ENCODE peak calls at places on chromosome 2, in six cellular contexts. E is WERI-Rb-1, D is pancreas, Z is AG04449, U is GM20000, H is GM12864. B is an unnamed sample.
A peak's percentile ranks its signal among the peaks of the same experiment; 100 is the strongest.

GRCh38 chr2:236117861-236118269 is 50.3 kb downstream of the GBX2 start:
- DNase-seq in H (no peak), E (peak; percentile 32), U (no peak), D (no peak), Z (no peak), B (no peak)

GRCh38 chr2:16194096-16194390 is 253.7 kb downstream of the MYCN start:
- DNase-seq in U (no peak), H (no peak), Z (no peak), E (no peak), D (no peak), B (no peak)

GRCh38 chr2:98729652-98730051 is 1.3 kb downstream of the MGAT4A start:
- DNase-seq in U (no peak), D (no peak), Z (no peak), E (no peak), H (no peak), B (no peak)

GRCh38 chr2:32810909-32811495 is 135.8 kb upstream of the LTBP1 start:
- DNase-seq in H (no peak), D (no peak), E (no peak), Z (no peak), U (no peak), B (no peak)

GRCh38 chr2:120984046-120984445 is 248.4 kb downstream of the GLI2 start:
- DNase-seq in H (no peak), D (no peak), Z (no peak), E (no peak), U (no peak), B (no peak)

GRCh38 chr2:140354544-140354943 is 1574.4 kb upstream of the NXPH2 start:
- DNase-seq in E (no peak), U (no peak), D (no peak), Z (no peak), H (no peak), B (no peak)

GRCh38 chr2:190970872-190971506 is 43.0 kb downstream of the STAT1 start:
- DNase-seq in H (no peak), E (no peak), Z (no peak), D (no peak), U (no peak), B (no peak)

GRCh38 chr2:3636586-3637310 is 21.3 kb upstream of the ALLC start:
- DNase-seq in D (no peak), Z (no peak), E (peak; percentile 10), H (no peak), U (no peak), B (peak; percentile 1)

GRCh38 chr2:216315817-216316603 is 56.3 kb downstream of the MARCHF4 start:
- DNase-seq in Z (no peak), H (no peak), E (peak; percentile 54), D (no peak), U (no peak), B (no peak)

GRCh38 chr2:109447811-109448210 is 166.0 kb downstream of the SEPTIN10 start:
- DNase-seq in Z (no peak), E (peak; percentile 62), U (no peak), D (no peak), H (no peak), B (no peak)

GRCh38 chr2:166090900-166091299 is 36.9 kb downstream of the SCN1A start:
- DNase-seq in H (no peak), D (no peak), U (no peak), E (no peak), Z (no peak), B (no peak)

GRCh38 chr2:50111067-50111466 is 920.9 kb downstream of the NRXN1 start:
- DNase-seq in U (no peak), H (no peak), Z (no peak), D (no peak), E (no peak), B (no peak)

GRCh38 chr2:177396630-177397460 is 4.3 kb downstream of the AGPS start:
- DNase-seq in E (no peak), D (peak; percentile 15), Z (peak; percentile 16), U (no peak), H (no peak), B (no peak)

GRCh38 chr2:128726911-128727310 is 408.2 kb upstream of the HS6ST1 start:
- DNase-seq in E (no peak), H (no peak), U (no peak), D (no peak), Z (no peak), B (no peak)

GRCh38 chr2:205730701-205731271 is 48.5 kb downstream of the NRP2 start:
- DNase-seq in U (no peak), Z (peak; percentile 64), H (no peak), E (no peak), D (no peak), B (no peak)

GRCh38 chr2:60366178-60366577 is 187.3 kb downstream of the BCL11A start:
- DNase-seq in E (no peak), Z (no peak), D (no peak), U (no peak), H (no peak), B (no peak)

GRCh38 chr2:163191372-163191771 is 352.8 kb upstream of the KCNH7 start:
- DNase-seq in E (peak; percentile 29), D (no peak), U (peak; percentile 9), H (no peak), Z (no peak), B (no peak)

GRCh38 chr2:135030826-135031225 is 16.4 kb downstream of the MAP3K19 start:
- DNase-seq in H (no peak), Z (no peak), D (no peak), U (peak; percentile 39), E (no peak), B (no peak)

GRCh38 chr2:208489687-208490086 is 83.1 kb downstream of the PTH2R start:
- DNase-seq in H (no peak), Z (no peak), U (no peak), E (no peak), D (no peak), B (no peak)

GRCh38 chr2:28291811-28292455 is 100.7 kb upstream of the FOSL2 start:
- DNase-seq in E (no peak), Z (no peak), H (no peak), U (no peak), D (no peak), B (no peak)

GRCh38 chr2:218879881-218880748 is 537 bp upstream of the WNT10A start:
- DNase-seq in D (peak; percentile 37), E (no peak), Z (no peak), U (peak; percentile 93), H (peak; percentile 68), B (peak; percentile 74)

GRCh38 chr2:235053649-235054048 is 101.8 kb downstream of the SH3BP4 start:
- DNase-seq in E (no peak), Z (no peak), D (no peak), H (no peak), U (no peak), B (no peak)

GRCh38 chr2:235054497-235054896 is 102.7 kb downstream of the SH3BP4 start:
- DNase-seq in Z (no peak), E (no peak), H (no peak), U (no peak), D (no peak), B (no peak)

GRCh38 chr2:235056768-235057167 is 105.0 kb downstream of the SH3BP4 start:
- DNase-seq in H (no peak), U (no peak), Z (no peak), E (no peak), D (no peak), B (no peak)

GRCh38 chr2:235054919-235055318 is 103.1 kb downstream of the SH3BP4 start:
- DNase-seq in D (no peak), U (no peak), Z (no peak), H (no peak), E (no peak), B (no peak)

DNA sequence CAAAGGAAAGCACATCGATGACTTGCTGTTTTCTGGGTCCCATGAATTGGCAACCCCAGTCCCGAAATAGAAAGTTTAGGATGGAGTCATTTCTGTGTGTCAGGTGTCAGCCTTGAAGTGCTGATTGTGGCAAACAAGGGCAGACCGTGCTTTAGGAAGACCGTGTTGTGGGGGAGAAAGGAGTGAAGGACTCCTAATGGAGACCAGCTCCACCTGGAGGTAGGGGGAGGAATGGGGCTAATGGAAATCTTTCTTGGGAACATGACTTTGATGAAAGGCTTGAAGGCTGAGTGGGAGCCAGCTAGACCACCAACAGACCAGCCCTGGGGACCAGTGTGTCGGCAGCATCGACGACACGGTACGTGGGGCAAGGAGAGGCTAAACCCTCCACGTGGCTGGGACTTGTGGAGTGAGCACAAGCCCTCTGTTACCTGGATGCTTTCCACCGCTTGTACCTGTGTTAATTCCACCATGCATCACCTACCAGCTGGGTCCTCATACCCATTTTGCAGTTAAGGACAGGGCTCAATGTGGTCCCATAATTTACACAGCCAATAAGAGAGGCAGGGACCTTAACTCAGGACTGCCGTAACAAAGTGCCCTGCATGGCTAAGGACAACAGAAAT is 104.2 kb downstream of the SH3BP4 start:
- DNase-seq in U (no peak), Z (no peak), H (no peak), E (peak; percentile 49), D (no peak), B (no peak)
- TF ChIP-seq CTCF in U (no peak), Z (peak; percentile 27), H (peak; percentile 56), E (peak; percentile 68), D (peak; percentile 28), B (no peak)

DNA sequence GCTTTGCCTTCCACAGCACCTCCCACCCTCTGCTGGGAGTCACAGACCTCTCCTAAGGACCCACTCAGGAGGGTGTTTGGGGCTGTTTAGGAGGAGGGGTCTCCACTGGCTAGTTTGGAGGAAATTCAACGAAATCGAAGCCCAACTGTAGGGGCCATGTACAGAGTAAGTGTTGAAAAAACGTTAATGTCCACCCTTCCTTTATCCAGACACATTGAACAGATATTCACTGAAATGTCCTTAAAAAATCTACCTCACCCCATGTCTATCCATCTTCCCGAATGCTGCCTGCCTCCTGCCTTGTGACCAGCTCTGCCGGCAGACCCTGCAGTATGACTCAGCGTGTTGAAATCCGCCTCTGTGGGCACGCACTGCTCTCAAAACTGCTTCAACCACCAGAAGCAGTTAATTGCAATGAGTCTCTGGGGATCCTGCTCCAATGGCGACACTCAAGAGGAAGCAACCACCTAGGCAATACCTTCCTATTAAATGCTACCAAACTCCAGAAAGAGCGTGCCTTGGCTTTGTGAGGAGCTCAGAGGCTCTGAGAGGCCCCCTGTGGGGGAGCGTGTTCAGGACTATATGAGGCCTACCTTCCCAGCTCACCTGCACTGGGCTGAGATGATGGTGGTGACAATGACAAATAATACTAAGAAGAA is 61.4 kb upstream of the RTN4 start:
- DNase-seq in D (no peak), Z (peak; percentile 84), H (no peak), U (no peak), E (no peak), B (no peak)
- TF ChIP-seq CTCF in D (no peak), Z (no peak), H (no peak), U (no peak), E (no peak), B (no peak)

DNA sequence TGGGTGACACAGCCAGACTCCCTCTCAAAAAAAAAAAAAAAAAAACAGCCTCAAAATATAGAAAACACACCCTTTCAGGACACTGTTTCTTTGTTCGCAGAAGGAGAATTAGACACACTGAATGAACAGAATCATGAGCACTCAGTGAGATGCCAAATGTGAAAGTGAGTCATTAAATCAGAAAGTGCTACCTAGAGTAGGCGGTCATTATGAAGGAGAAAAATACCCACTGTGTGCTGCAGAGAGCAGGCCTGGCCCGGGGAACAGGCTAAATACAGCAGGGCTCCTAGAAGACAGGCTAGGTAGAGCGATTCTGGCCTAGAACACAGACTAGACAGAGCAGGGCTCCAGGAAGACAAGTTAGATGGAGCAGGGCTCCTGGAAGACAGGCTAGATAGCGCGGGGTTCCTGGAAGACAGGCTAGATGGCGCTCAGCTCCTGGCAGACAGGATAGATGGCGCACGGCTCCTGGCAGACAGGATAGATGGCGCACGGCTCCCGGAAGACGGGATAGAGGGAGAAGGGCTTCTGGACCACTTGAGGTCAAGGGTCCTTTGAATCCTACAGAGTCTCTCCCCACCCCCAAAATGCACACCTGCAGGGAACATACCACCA is 43.3 kb upstream of the SLC66A3 start:
- DNase-seq in D (no peak), H (no peak), E (peak; percentile 24), Z (no peak), U (no peak), B (no peak)
- TF ChIP-seq CTCF in D (no peak), H (no peak), E (peak; percentile 40), Z (no peak), U (no peak), B (no peak)

GRCh38 chr2:238974510-238975166 is 126.8 kb downstream of the TWIST2 start:
- DNase-seq in Z (peak; percentile 37), D (no peak), H (no peak), E (no peak), U (no peak), B (no peak)
- TF ChIP-seq CTCF in Z (peak; percentile 53), D (no peak), H (no peak), E (no peak), U (no peak), B (no peak)